ENCODE peak calls at places on chromosomes 6 and 20, in four cellular contexts. O, B, D and S are unnamed samples.

GRCh38 chr20:62596921-62597320 is 45.4 kb upstream of the SLCO4A1 start:
- DNase-seq in O (no peak), B (no peak), D (no peak), S (no peak)

GRCh38 chr6:15608406-15608805 is 54.4 kb downstream of the DTNBP1 start:
- DNase-seq in O (peak; percentile 48), B (no peak), D (peak; percentile 30), S (no peak)

GRCh38 chr6:16059496-16059895 is 69.4 kb upstream of the MYLIP start:
- DNase-seq in O (no peak), B (no peak), D (no peak), S (no peak)

GRCh38 chr6:20367716-20368485 is 33.8 kb upstream of the E2F3 start:
- DNase-seq in O (no peak), B (no peak), D (no peak), S (no peak)

GRCh38 chr6:163414117-163414366 is 476 bp upstream of the QKI start:
- DNase-seq in O (no peak), B (no peak), D (no peak), S (no peak)

GRCh38 chr20:61161649-61162210 is 90.3 kb upstream of the CDH4 start:
- DNase-seq in O (no peak), B (no peak), D (no peak), S (no peak)

GRCh38 chr6:139508576-139508975 is 134.1 kb upstream of the CITED2 start:
- DNase-seq in O (no peak), B (no peak), D (no peak), S (no peak)

GRCh38 chr6:68891419-68891818 is 256.3 kb downstream of the ADGRB3 start:
- DNase-seq in O (no peak), B (no peak), D (no peak), S (no peak)

GRCh38 chr20:51731771-51732453 is 36.3 kb downstream of the ATP9A start:
- DNase-seq in O (no peak), B (no peak), D (no peak), S (peak; percentile 27)

GRCh38 chr6:93581371-93581770 is 162.0 kb upstream of the EPHA7 start:
- DNase-seq in O (no peak), B (no peak), D (no peak), S (no peak)

GRCh38 chr20:2026514-2026913 is 32.7 kb upstream of the PDYN start:
- DNase-seq in O (no peak), B (no peak), D (no peak), S (no peak)

GRCh38 chr6:169162968-169163903 is 90.4 kb downstream of the THBS2 start:
- DNase-seq in O (peak; percentile 66), B (no peak), D (peak; percentile 52), S (no peak)

GRCh38 chr6:152634773-152635172 is 2.4 kb downstream of the SYNE1 start:
- DNase-seq in O (peak; percentile 25), B (no peak), D (no peak), S (no peak)

GRCh38 chr20:7736336-7736735 is 203.9 kb downstream of the HAO1 start:
- DNase-seq in O (no peak), B (no peak), D (no peak), S (no peak)

GRCh38 chr6:131101911-131102680 is 33.2 kb upstream of the AKAP7 start:
- DNase-seq in O (no peak), B (no peak), D (no peak), S (no peak)

GRCh38 chr6:125945378-125946141 is 11.0 kb upstream of the HINT3 start:
- DNase-seq in O (no peak), B (no peak), D (peak; percentile 63), S (no peak)

GRCh38 chr6:16624631-16625299 is 136.5 kb downstream of the ATXN1 start:
- DNase-seq in O (no peak), B (no peak), D (no peak), S (no peak)

GRCh38 chr6:12280458-12280857 is 9.7 kb upstream of the EDN1 start:
- DNase-seq in O (no peak), B (no peak), D (no peak), S (no peak)

GRCh38 chr20:45997187-45997586 is 11.5 kb upstream of the MMP9 start:
- DNase-seq in O (no peak), B (no peak), D (no peak), S (no peak)

GRCh38 chr20:36339646-36340592 is 33.8 kb downstream of the DLGAP4 start:
- DNase-seq in O (no peak), B (no peak), D (peak; percentile 22), S (no peak)

GRCh38 chr6:42450314-42451145 is 1.2 kb downstream of the TRERF1 start:
- DNase-seq in O (no peak), B (no peak), D (no peak), S (peak; percentile 35)

GRCh38 chr20:44979090-44979621 is 12.8 kb downstream of the STK4 start:
- DNase-seq in O (no peak), B (no peak), D (no peak), S (no peak)

GRCh38 chr20:2299301-2299700 is 3.5 kb downstream of the TGM3 start:
- DNase-seq in O (peak; percentile 51), B (no peak), D (peak; percentile 22), S (peak; percentile 23)

GRCh38 chr6:110196874-110197273 is 16.6 kb downstream of the CDC40 start:
- DNase-seq in O (no peak), B (no peak), D (no peak), S (no peak)

GRCh38 chr6:2782825-2783187 is 17.6 kb downstream of the WRNIP1 start:
- DNase-seq in O (no peak), B (no peak), D (no peak), S (no peak)

GRCh38 chr6:127786109-127786508 is 114.7 kb downstream of the THEMIS start:
- DNase-seq in O (no peak), B (no peak), D (no peak), S (no peak)

GRCh38 chr6:144725731-144726522 is 440.8 kb downstream of the UTRN start:
- DNase-seq in O (peak; percentile 33), B (no peak), D (no peak), S (peak; percentile 79)

GRCh38 chr20:41833739-41834138 is 215.6 kb upstream of the CHD6 start:
- DNase-seq in O (no peak), B (no peak), D (no peak), S (no peak)

GRCh38 chr6:137872071-137872470 is 5.0 kb downstream of the TNFAIP3 start:
- DNase-seq in O (no peak), B (no peak), D (no peak), S (no peak)

GRCh38 chr6:137875606-137876005 is 8.5 kb downstream of the TNFAIP3 start:
- DNase-seq in O (no peak), B (no peak), D (no peak), S (no peak)

GRCh38 chr6:137874204-137875001 is 7.3 kb downstream of the TNFAIP3 start:
- DNase-seq in O (no peak), B (no peak), D (no peak), S (no peak)

GRCh38 chr6:137871299-137871698 is 4.2 kb downstream of the TNFAIP3 start:
- DNase-seq in O (no peak), B (no peak), D (no peak), S (no peak)

GRCh38 chr6:137873273-137873762 is 6.3 kb downstream of the TNFAIP3 start:
- DNase-seq in O (peak; percentile 80), B (no peak), D (peak; percentile 76), S (peak; percentile 49)
- H3K4me3 ChIP-seq in O (no peak overlapping the region), B (no peak overlapping the region), D (no peak overlapping the region), S (no peak overlapping the region)

DNA sequence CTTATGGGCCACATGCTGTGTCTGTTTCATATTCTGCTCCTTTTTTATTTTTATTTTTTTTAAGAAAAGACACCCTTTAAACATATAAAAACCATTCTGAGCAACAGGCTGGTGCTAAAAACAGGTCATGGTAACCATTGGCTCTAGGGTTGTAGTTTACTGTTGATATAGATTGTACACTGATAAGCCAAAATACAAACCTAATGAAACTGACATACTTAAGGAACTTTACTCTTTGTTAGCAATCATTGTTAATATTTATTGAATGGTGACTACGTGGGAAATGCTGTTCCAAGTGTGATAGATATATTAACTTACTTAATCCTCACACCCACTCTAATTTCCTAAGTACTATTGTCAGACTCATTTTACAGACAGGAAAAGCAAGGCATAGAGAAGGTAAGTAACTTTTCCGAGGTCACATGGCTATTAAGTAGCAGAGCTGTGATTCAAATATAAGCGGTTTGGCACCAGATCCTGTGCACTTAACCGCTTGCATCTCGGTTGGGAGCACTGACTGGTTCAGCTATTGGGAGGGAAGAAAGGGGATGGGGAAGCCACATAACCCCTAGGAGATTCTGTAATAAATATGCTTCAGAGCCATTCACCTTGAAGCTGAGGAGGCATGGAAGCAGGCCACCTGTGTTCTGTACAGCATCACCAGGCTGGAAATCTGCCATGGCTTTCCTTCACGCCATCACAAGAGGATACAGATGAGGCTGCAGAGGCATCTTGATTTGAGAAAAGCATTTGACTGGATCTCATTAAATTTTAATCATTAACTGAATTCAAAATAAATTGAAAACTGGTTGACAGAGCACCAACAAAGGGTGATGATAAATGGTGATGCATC is 4.9 kb downstream of the TRAF3IP2 start:
- DNase-seq in O (no peak), B (no peak), D (no peak), S (peak; percentile 49)
- H3K4me3 ChIP-seq in O (no peak overlapping the region), B (no peak overlapping the region), D (no peak overlapping the region), S (no peak overlapping the region)

GRCh38 chr6:157760589-157761330 is 62.3 kb upstream of the SNX9 start:
- DNase-seq in O (no peak), B (no peak), D (no peak), S (no peak)
- H3K4me3 ChIP-seq in O (no peak overlapping the region), B (no peak overlapping the region), D (no peak overlapping the region), S (no peak overlapping the region)

GRCh38 chr6:56535626-56536025 is 107.1 kb downstream of the DST start:
- DNase-seq in O (no peak), B (no peak), D (no peak), S (no peak)
- H3K4me3 ChIP-seq in O (no peak overlapping the region), B (no peak overlapping the region), D (no peak overlapping the region), S (no peak overlapping the region)

GRCh38 chr6:160455484-160456213 is 107.5 kb downstream of the SLC22A3 start:
- DNase-seq in O (peak; percentile 33), B (peak; percentile 65), D (peak; percentile 60), S (peak; percentile 53)
- H3K4me3 ChIP-seq in O (no peak overlapping the region), B (no peak overlapping the region), D (no peak overlapping the region), S (no peak overlapping the region)

DNA sequence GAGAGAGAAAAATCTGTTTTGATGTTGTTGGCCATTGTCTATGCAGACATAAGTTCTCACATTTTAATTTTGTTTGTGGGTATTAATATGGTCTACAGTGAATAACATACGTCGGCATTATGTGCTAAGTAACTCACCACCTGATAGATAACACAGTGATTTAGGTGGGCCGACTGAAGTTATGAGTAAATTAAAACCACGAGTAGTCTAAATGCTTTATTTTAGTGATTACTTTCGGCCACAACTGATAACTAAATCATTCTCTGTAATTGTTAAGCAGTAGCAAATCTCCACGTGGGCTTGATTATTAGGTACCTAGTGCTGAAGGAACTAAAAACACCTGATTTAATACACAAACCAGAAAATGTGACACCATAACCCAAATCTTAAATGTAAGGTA is 1.2 kb downstream of the DOP1A start:
- DNase-seq in O (no peak), B (no peak), D (no peak), S (no peak)
- H3K4me3 ChIP-seq in O (peak overlapping the region; percentile 79), B (peak overlapping the region; percentile 77), D (no peak overlapping the region), S (no peak overlapping the region)

GRCh38 chr6:39791850-39792500 is at the start of gene DAAM2:
- DNase-seq in O (peak; percentile 76), B (no peak), D (peak; percentile 54), S (peak; percentile 74)
- H3K4me3 ChIP-seq in O (peak within 1 kb of the TSS; percentile 50), B (peak within 1 kb of the TSS; percentile 72), D (no peak within 1 kb of the TSS), S (peak within 1 kb of the TSS; percentile 62)